ENCODE peak calls at places on chromosomes 2 and 18, in eight cellular contexts. One of them, this sample, is unnamed.

GRCh38 chr2:18117592-18117991 is 239.1 kb downstream of the KCNS3 start:
- DNase-seq in adipocyte: peak
- DNase-seq in endothelial cell: peak
- DNase-seq in NCI-H460: no peak
- DNase-seq in activated CD4-positive, alpha-beta T cell treated with anti-CD3 and anti-CD28 coated beads for 4 hours: no peak
- DNase-seq in choroid plexus epithelial cell: peak
- DNase-seq in lung: peak
- DNase-seq in HS-5: peak
- DNase-seq in this sample: no peak

GRCh38 chr2:170013802-170014551 is 164.0 kb upstream of the MYO3B start:
- DNase-seq in adipocyte: no peak
- DNase-seq in choroid plexus epithelial cell: peak
- DNase-seq in endothelial cell: peak
- DNase-seq in activated CD4-positive, alpha-beta T cell treated with anti-CD3 and anti-CD28 coated beads for 4 hours: no peak
- DNase-seq in NCI-H460: no peak
- DNase-seq in lung: no peak
- DNase-seq in HS-5: no peak
- DNase-seq in this sample: no peak

GRCh38 chr2:73985318-73986084 is 791 bp downstream of the TET3 start:
- DNase-seq in NCI-H460: no peak
- DNase-seq in activated CD4-positive, alpha-beta T cell treated with anti-CD3 and anti-CD28 coated beads for 4 hours: peak
- DNase-seq in endothelial cell: peak
- DNase-seq in lung: peak
- DNase-seq in HS-5: no peak
- DNase-seq in choroid plexus epithelial cell: no peak
- DNase-seq in adipocyte: peak
- DNase-seq in this sample: no peak

GRCh38 chr18:24552218-24552617 is 91.8 kb downstream of the HRH4 start:
- DNase-seq in activated CD4-positive, alpha-beta T cell treated with anti-CD3 and anti-CD28 coated beads for 4 hours: no peak
- DNase-seq in adipocyte: no peak
- DNase-seq in lung: peak
- DNase-seq in endothelial cell: no peak
- DNase-seq in choroid plexus epithelial cell: no peak
- DNase-seq in NCI-H460: no peak
- DNase-seq in HS-5: no peak
- DNase-seq in this sample: no peak

GRCh38 chr2:86199834-86200177 is 549 bp downstream of the MRPL35 start:
- DNase-seq in choroid plexus epithelial cell: no peak
- DNase-seq in HS-5: no peak
- DNase-seq in endothelial cell: no peak
- DNase-seq in lung: no peak
- DNase-seq in NCI-H460: no peak
- DNase-seq in activated CD4-positive, alpha-beta T cell treated with anti-CD3 and anti-CD28 coated beads for 4 hours: no peak
- DNase-seq in adipocyte: peak
- DNase-seq in this sample: no peak

GRCh38 chr2:19711470-19712372 is 190.1 kb downstream of the TTC32 start:
- DNase-seq in NCI-H460: no peak
- DNase-seq in choroid plexus epithelial cell: peak
- DNase-seq in adipocyte: peak
- DNase-seq in HS-5: peak
- DNase-seq in activated CD4-positive, alpha-beta T cell treated with anti-CD3 and anti-CD28 coated beads for 4 hours: no peak
- DNase-seq in endothelial cell: peak
- DNase-seq in lung: no peak
- DNase-seq in this sample: peak

GRCh38 chr2:179946810-179947485 is 60.1 kb downstream of the CWC22 start:
- DNase-seq in lung: no peak
- DNase-seq in choroid plexus epithelial cell: no peak
- DNase-seq in endothelial cell: no peak
- DNase-seq in activated CD4-positive, alpha-beta T cell treated with anti-CD3 and anti-CD28 coated beads for 4 hours: no peak
- DNase-seq in HS-5: no peak
- DNase-seq in NCI-H460: no peak
- DNase-seq in adipocyte: no peak
- DNase-seq in this sample: no peak

GRCh38 chr2:27559228-27559627 is 23.6 kb upstream of the ZNF512 start:
- DNase-seq in activated CD4-positive, alpha-beta T cell treated with anti-CD3 and anti-CD28 coated beads for 4 hours: no peak
- DNase-seq in lung: no peak
- DNase-seq in adipocyte: no peak
- DNase-seq in endothelial cell: no peak
- DNase-seq in HS-5: no peak
- DNase-seq in choroid plexus epithelial cell: no peak
- DNase-seq in NCI-H460: no peak
- DNase-seq in this sample: no peak

GRCh38 chr2:231361701-231362588 is 33.6 kb upstream of the B3GNT7 start:
- DNase-seq in HS-5: no peak
- DNase-seq in endothelial cell: no peak
- DNase-seq in activated CD4-positive, alpha-beta T cell treated with anti-CD3 and anti-CD28 coated beads for 4 hours: no peak
- DNase-seq in lung: no peak
- DNase-seq in NCI-H460: no peak
- DNase-seq in choroid plexus epithelial cell: no peak
- DNase-seq in adipocyte: no peak
- DNase-seq in this sample: no peak

GRCh38 chr18:24420551-24420950 is 5.9 kb upstream of the IMPACT start:
- DNase-seq in activated CD4-positive, alpha-beta T cell treated with anti-CD3 and anti-CD28 coated beads for 4 hours: no peak
- DNase-seq in endothelial cell: no peak
- DNase-seq in lung: no peak
- DNase-seq in choroid plexus epithelial cell: no peak
- DNase-seq in NCI-H460: no peak
- DNase-seq in adipocyte: no peak
- DNase-seq in HS-5: no peak
- DNase-seq in this sample: no peak

GRCh38 chr2:33442528-33443069 is 33.9 kb upstream of the RASGRP3 start:
- DNase-seq in endothelial cell: no peak
- DNase-seq in HS-5: no peak
- DNase-seq in NCI-H460: no peak
- DNase-seq in lung: no peak
- DNase-seq in activated CD4-positive, alpha-beta T cell treated with anti-CD3 and anti-CD28 coated beads for 4 hours: no peak
- DNase-seq in choroid plexus epithelial cell: no peak
- DNase-seq in adipocyte: peak
- DNase-seq in this sample: no peak

GRCh38 chr18:657311-657997 is at the start of gene TYMS:
- DNase-seq in choroid plexus epithelial cell: peak
- DNase-seq in HS-5: peak
- DNase-seq in NCI-H460: peak
- DNase-seq in activated CD4-positive, alpha-beta T cell treated with anti-CD3 and anti-CD28 coated beads for 4 hours: peak
- DNase-seq in adipocyte: peak
- DNase-seq in lung: no peak
- DNase-seq in endothelial cell: peak
- DNase-seq in this sample: no peak

GRCh38 chr2:69652206-69652605 is 8.7 kb upstream of the AAK1 start:
- DNase-seq in endothelial cell: no peak
- DNase-seq in activated CD4-positive, alpha-beta T cell treated with anti-CD3 and anti-CD28 coated beads for 4 hours: no peak
- DNase-seq in adipocyte: peak
- DNase-seq in choroid plexus epithelial cell: peak
- DNase-seq in NCI-H460: peak
- DNase-seq in lung: no peak
- DNase-seq in HS-5: peak
- DNase-seq in this sample: no peak

GRCh38 chr2:74572178-74572925 is 17.8 kb downstream of the DOK1 start:
- DNase-seq in endothelial cell: no peak
- DNase-seq in NCI-H460: no peak
- DNase-seq in activated CD4-positive, alpha-beta T cell treated with anti-CD3 and anti-CD28 coated beads for 4 hours: no peak
- DNase-seq in choroid plexus epithelial cell: no peak
- DNase-seq in HS-5: no peak
- DNase-seq in adipocyte: no peak
- DNase-seq in lung: no peak
- DNase-seq in this sample: no peak

GRCh38 chr2:74511104-74511989 is 2.9 kb upstream of the TLX2 start:
- DNase-seq in HS-5: no peak
- DNase-seq in lung: no peak
- DNase-seq in activated CD4-positive, alpha-beta T cell treated with anti-CD3 and anti-CD28 coated beads for 4 hours: no peak
- DNase-seq in adipocyte: peak
- DNase-seq in choroid plexus epithelial cell: no peak
- DNase-seq in NCI-H460: no peak
- DNase-seq in endothelial cell: no peak
- DNase-seq in this sample: no peak

GRCh38 chr2:207930747-207931146 is 94.6 kb downstream of the PLEKHM3 start:
- DNase-seq in lung: peak
- DNase-seq in endothelial cell: no peak
- DNase-seq in activated CD4-positive, alpha-beta T cell treated with anti-CD3 and anti-CD28 coated beads for 4 hours: no peak
- DNase-seq in adipocyte: no peak
- DNase-seq in HS-5: no peak
- DNase-seq in choroid plexus epithelial cell: no peak
- DNase-seq in NCI-H460: no peak
- DNase-seq in this sample: no peak

GRCh38 chr2:120237491-120237902 is 14.3 kb upstream of the TMEM185B start:
- DNase-seq in activated CD4-positive, alpha-beta T cell treated with anti-CD3 and anti-CD28 coated beads for 4 hours: no peak
- DNase-seq in NCI-H460: no peak
- DNase-seq in endothelial cell: no peak
- DNase-seq in choroid plexus epithelial cell: peak
- DNase-seq in lung: no peak
- DNase-seq in adipocyte: peak
- DNase-seq in HS-5: peak
- DNase-seq in this sample: no peak

GRCh38 chr2:5482929-5483331 is 209.3 kb upstream of the SOX11 start:
- DNase-seq in endothelial cell: no peak
- DNase-seq in HS-5: no peak
- DNase-seq in adipocyte: peak
- DNase-seq in NCI-H460: no peak
- DNase-seq in activated CD4-positive, alpha-beta T cell treated with anti-CD3 and anti-CD28 coated beads for 4 hours: no peak
- DNase-seq in lung: no peak
- DNase-seq in choroid plexus epithelial cell: peak
- DNase-seq in this sample: no peak

GRCh38 chr18:38420611-38421010 is 855.0 kb upstream of the CELF4 start:
- DNase-seq in adipocyte: no peak
- DNase-seq in activated CD4-positive, alpha-beta T cell treated with anti-CD3 and anti-CD28 coated beads for 4 hours: no peak
- DNase-seq in NCI-H460: no peak
- DNase-seq in HS-5: no peak
- DNase-seq in endothelial cell: no peak
- DNase-seq in choroid plexus epithelial cell: no peak
- DNase-seq in lung: no peak
- DNase-seq in this sample: no peak

GRCh38 chr2:8906208-8906607 is 68.8 kb upstream of the KIDINS220 start:
- DNase-seq in endothelial cell: no peak
- DNase-seq in adipocyte: no peak
- DNase-seq in lung: no peak
- DNase-seq in HS-5: peak
- DNase-seq in choroid plexus epithelial cell: peak
- DNase-seq in NCI-H460: no peak
- DNase-seq in activated CD4-positive, alpha-beta T cell treated with anti-CD3 and anti-CD28 coated beads for 4 hours: no peak
- DNase-seq in this sample: no peak

GRCh38 chr2:168220971-168221819 is 26.2 kb downstream of the STK39 start:
- DNase-seq in HS-5: no peak
- DNase-seq in choroid plexus epithelial cell: peak
- DNase-seq in NCI-H460: no peak
- DNase-seq in endothelial cell: no peak
- DNase-seq in activated CD4-positive, alpha-beta T cell treated with anti-CD3 and anti-CD28 coated beads for 4 hours: no peak
- DNase-seq in lung: no peak
- DNase-seq in adipocyte: no peak
- DNase-seq in this sample: no peak

GRCh38 chr18:45557296-45557695 is 58.0 kb upstream of the SLC14A2 start:
- DNase-seq in endothelial cell: no peak
- DNase-seq in adipocyte: no peak
- DNase-seq in choroid plexus epithelial cell: no peak
- DNase-seq in activated CD4-positive, alpha-beta T cell treated with anti-CD3 and anti-CD28 coated beads for 4 hours: no peak
- DNase-seq in lung: no peak
- DNase-seq in HS-5: no peak
- DNase-seq in NCI-H460: no peak
- DNase-seq in this sample: no peak

GRCh38 chr2:123453772-123454171 is 571.3 kb upstream of the CNTNAP5 start:
- DNase-seq in HS-5: no peak
- DNase-seq in NCI-H460: no peak
- DNase-seq in choroid plexus epithelial cell: no peak
- DNase-seq in lung: no peak
- DNase-seq in endothelial cell: no peak
- DNase-seq in adipocyte: no peak
- DNase-seq in activated CD4-positive, alpha-beta T cell treated with anti-CD3 and anti-CD28 coated beads for 4 hours: no peak
- DNase-seq in this sample: no peak

GRCh38 chr2:164504253-164504652 is 117.0 kb downstream of the GRB14 start:
- DNase-seq in choroid plexus epithelial cell: peak
- DNase-seq in lung: no peak
- DNase-seq in adipocyte: no peak
- DNase-seq in NCI-H460: no peak
- DNase-seq in endothelial cell: peak
- DNase-seq in activated CD4-positive, alpha-beta T cell treated with anti-CD3 and anti-CD28 coated beads for 4 hours: no peak
- DNase-seq in HS-5: no peak
- DNase-seq in this sample: no peak

GRCh38 chr2:178994264-178994663 is 55.7 kb downstream of the CCDC141 start:
- DNase-seq in lung: no peak
- DNase-seq in NCI-H460: no peak
- DNase-seq in activated CD4-positive, alpha-beta T cell treated with anti-CD3 and anti-CD28 coated beads for 4 hours: no peak
- DNase-seq in endothelial cell: no peak
- DNase-seq in adipocyte: no peak
- DNase-seq in HS-5: no peak
- DNase-seq in choroid plexus epithelial cell: no peak
- DNase-seq in this sample: no peak

GRCh38 chr2:134218928-134219707 is 34.8 kb upstream of the MGAT5 start:
- DNase-seq in adipocyte: no peak
- DNase-seq in activated CD4-positive, alpha-beta T cell treated with anti-CD3 and anti-CD28 coated beads for 4 hours: peak
- DNase-seq in NCI-H460: peak
- DNase-seq in HS-5: no peak
- DNase-seq in lung: no peak
- DNase-seq in endothelial cell: no peak
- DNase-seq in choroid plexus epithelial cell: no peak
- DNase-seq in this sample: no peak

GRCh38 chr18:74501386-74501785 is 5.2 kb downstream of the CNDP2 start:
- DNase-seq in NCI-H460: no peak
- DNase-seq in adipocyte: no peak
- DNase-seq in HS-5: no peak
- DNase-seq in activated CD4-positive, alpha-beta T cell treated with anti-CD3 and anti-CD28 coated beads for 4 hours: no peak
- DNase-seq in choroid plexus epithelial cell: no peak
- DNase-seq in lung: no peak
- DNase-seq in endothelial cell: no peak
- DNase-seq in this sample: no peak

GRCh38 chr2:145753966-145754365 is 1234.0 kb upstream of the ZEB2 start:
- DNase-seq in lung: no peak
- DNase-seq in endothelial cell: peak
- DNase-seq in HS-5: no peak
- DNase-seq in adipocyte: no peak
- DNase-seq in choroid plexus epithelial cell: no peak
- DNase-seq in activated CD4-positive, alpha-beta T cell treated with anti-CD3 and anti-CD28 coated beads for 4 hours: no peak
- DNase-seq in NCI-H460: no peak
- DNase-seq in this sample: no peak

GRCh38 chr2:151946856-151947523 is 118.8 kb upstream of the ARL5A start:
- DNase-seq in NCI-H460: peak
- DNase-seq in HS-5: no peak
- DNase-seq in endothelial cell: peak
- DNase-seq in adipocyte: peak
- DNase-seq in activated CD4-positive, alpha-beta T cell treated with anti-CD3 and anti-CD28 coated beads for 4 hours: peak
- DNase-seq in choroid plexus epithelial cell: peak
- DNase-seq in lung: peak
- DNase-seq in this sample: no peak

GRCh38 chr2:85410584-85411404 is 628 bp upstream of the CAPG start:
- DNase-seq in activated CD4-positive, alpha-beta T cell treated with anti-CD3 and anti-CD28 coated beads for 4 hours: no peak
- DNase-seq in adipocyte: no peak
- DNase-seq in HS-5: no peak
- DNase-seq in endothelial cell: no peak
- DNase-seq in NCI-H460: no peak
- DNase-seq in choroid plexus epithelial cell: no peak
- DNase-seq in lung: no peak
- DNase-seq in this sample: no peak

GRCh38 chr18:76821356-76821874 is 942 bp upstream of the ZNF236 start:
- DNase-seq in NCI-H460: no peak
- DNase-seq in activated CD4-positive, alpha-beta T cell treated with anti-CD3 and anti-CD28 coated beads for 4 hours: no peak
- DNase-seq in endothelial cell: no peak
- DNase-seq in choroid plexus epithelial cell: no peak
- DNase-seq in adipocyte: peak
- DNase-seq in HS-5: no peak
- DNase-seq in lung: no peak
- DNase-seq in this sample: no peak

GRCh38 chr18:49177812-49178211 is 227.0 kb upstream of the SMAD7 start:
- DNase-seq in NCI-H460: no peak
- DNase-seq in adipocyte: peak
- DNase-seq in choroid plexus epithelial cell: peak
- DNase-seq in endothelial cell: no peak
- DNase-seq in HS-5: peak
- DNase-seq in lung: no peak
- DNase-seq in activated CD4-positive, alpha-beta T cell treated with anti-CD3 and anti-CD28 coated beads for 4 hours: no peak
- DNase-seq in this sample: no peak

GRCh38 chr2:99977947-99978346 is 164.4 kb downstream of the AFF3 start:
- DNase-seq in HS-5: no peak
- DNase-seq in endothelial cell: no peak
- DNase-seq in choroid plexus epithelial cell: no peak
- DNase-seq in adipocyte: no peak
- DNase-seq in activated CD4-positive, alpha-beta T cell treated with anti-CD3 and anti-CD28 coated beads for 4 hours: no peak
- DNase-seq in NCI-H460: no peak
- DNase-seq in lung: no peak
- DNase-seq in this sample: no peak